ENCODE peak calls at places on chromosomes 16 and 17, in five cellular contexts. One of them, this sample, is unnamed.

GRCh38 chr16:55035956-55036355 is 105.3 kb downstream of the IRX5 start:
- DNase-seq in psoas muscle: no peak
- DNase-seq in pancreas: no peak
- DNase-seq in kidney epithelial cell: no peak
- DNase-seq in A549: no peak
- DNase-seq in this sample: no peak

GRCh38 chr17:7484964-7485377 is 805 bp downstream of the POLR2A start:
- DNase-seq in kidney epithelial cell: no peak
- DNase-seq in psoas muscle: no peak
- DNase-seq in pancreas: no peak
- DNase-seq in A549: no peak
- DNase-seq in this sample: no peak

GRCh38 chr17:52744179-52744578 is 585.7 kb upstream of the CA10 start:
- DNase-seq in kidney epithelial cell: no peak
- DNase-seq in psoas muscle: no peak
- DNase-seq in A549: no peak
- DNase-seq in pancreas: no peak
- DNase-seq in this sample: no peak

GRCh38 chr17:74012465-74012864 is 191.0 kb upstream of the RPL38 start:
- DNase-seq in pancreas: no peak
- DNase-seq in kidney epithelial cell: no peak
- DNase-seq in psoas muscle: no peak
- DNase-seq in A549: no peak
- DNase-seq in this sample: no peak

GRCh38 chr17:43813386-43813785 is 19.6 kb downstream of the MPP3 start:
- DNase-seq in A549: no peak
- DNase-seq in psoas muscle: no peak
- DNase-seq in kidney epithelial cell: no peak
- DNase-seq in pancreas: no peak
- DNase-seq in this sample: no peak

GRCh38 chr16:51982715-51983680 is 563.9 kb downstream of the TOX3 start:
- DNase-seq in A549: peak
- DNase-seq in pancreas: no peak
- DNase-seq in kidney epithelial cell: peak
- DNase-seq in psoas muscle: no peak
- DNase-seq in this sample: peak

GRCh38 chr16:58464916-58465731 is 34.8 kb upstream of the NDRG4 start:
- DNase-seq in pancreas: no peak
- DNase-seq in psoas muscle: no peak
- DNase-seq in kidney epithelial cell: no peak
- DNase-seq in A549: peak
- DNase-seq in this sample: no peak

GRCh38 chr16:63776437-63776836 is 1345.4 kb downstream of the CDH11 start:
- DNase-seq in A549: no peak
- DNase-seq in pancreas: no peak
- DNase-seq in psoas muscle: no peak
- DNase-seq in kidney epithelial cell: no peak
- DNase-seq in this sample: no peak

GRCh38 chr16:4373909-4374742 is 2.5 kb downstream of the VASN start:
- DNase-seq in A549: peak
- DNase-seq in pancreas: peak
- DNase-seq in psoas muscle: peak
- DNase-seq in kidney epithelial cell: no peak
- DNase-seq in this sample: no peak

GRCh38 chr16:71230122-71230845 is at the start of gene HYDIN:
- DNase-seq in pancreas: peak
- DNase-seq in psoas muscle: no peak
- DNase-seq in A549: peak
- DNase-seq in kidney epithelial cell: peak
- DNase-seq in this sample: peak

GRCh38 chr17:427327-427726 is 74.7 kb upstream of the RPH3AL start:
- DNase-seq in psoas muscle: no peak
- DNase-seq in kidney epithelial cell: no peak
- DNase-seq in pancreas: no peak
- DNase-seq in A549: no peak
- DNase-seq in this sample: no peak

GRCh38 chr16:19291459-19291858 is 5.9 kb downstream of the CLEC19A start:
- DNase-seq in psoas muscle: no peak
- DNase-seq in kidney epithelial cell: no peak
- DNase-seq in pancreas: no peak
- DNase-seq in A549: peak
- DNase-seq in this sample: no peak

GRCh38 chr16:19290860-19291259 is 5.3 kb downstream of the CLEC19A start:
- DNase-seq in kidney epithelial cell: no peak
- DNase-seq in psoas muscle: no peak
- DNase-seq in A549: no peak
- DNase-seq in pancreas: no peak
- DNase-seq in this sample: no peak

GRCh38 chr16:19292186-19292585 is 6.7 kb downstream of the CLEC19A start:
- DNase-seq in psoas muscle: no peak
- DNase-seq in kidney epithelial cell: no peak
- DNase-seq in pancreas: no peak
- DNase-seq in A549: no peak
- DNase-seq in this sample: no peak

GRCh38 chr16:19288872-19289799 is 3.6 kb downstream of the CLEC19A start:
- DNase-seq in psoas muscle: no peak
- DNase-seq in pancreas: no peak
- DNase-seq in kidney epithelial cell: no peak
- DNase-seq in A549: peak
- DNase-seq in this sample: no peak

DNA sequence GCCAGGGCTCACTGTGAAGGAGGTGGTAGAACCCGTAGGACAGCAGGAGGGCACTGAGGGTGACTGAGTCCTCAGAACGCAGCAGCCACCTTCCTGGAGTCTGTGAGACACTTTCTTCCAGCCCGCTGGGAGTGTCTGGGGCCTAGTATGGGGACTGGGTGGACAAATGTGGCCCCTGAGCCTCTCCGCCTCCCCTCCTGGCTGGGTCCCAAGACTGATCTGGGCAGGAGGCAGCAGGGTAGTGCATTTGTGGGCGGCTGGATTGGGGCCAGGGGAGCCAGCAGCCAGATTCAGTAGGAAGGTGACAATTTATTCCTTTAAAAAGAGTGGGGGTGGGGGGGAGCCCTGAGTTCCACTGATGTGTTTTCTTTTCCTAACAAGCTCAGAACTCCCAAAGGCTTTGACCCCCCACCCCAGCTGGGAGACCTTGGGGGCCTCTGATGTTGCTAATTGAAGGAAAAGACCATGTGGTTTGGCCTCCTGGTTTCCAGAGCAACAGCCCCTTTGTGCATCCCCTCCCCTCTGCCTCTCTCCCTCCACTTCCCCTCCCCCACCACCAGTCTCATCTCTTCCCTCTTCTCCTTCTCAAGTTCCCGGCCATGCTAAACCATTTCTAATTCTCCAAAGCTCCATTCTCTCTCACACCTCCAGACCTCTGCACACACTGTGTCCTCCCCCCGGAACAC is 4.4 kb downstream of the CLEC19A start:
- DNase-seq in kidney epithelial cell: no peak
- DNase-seq in psoas muscle: no peak
- DNase-seq in pancreas: peak
- DNase-seq in A549: no peak
- DNase-seq in this sample: no peak
- H3K4me3 ChIP-seq in kidney epithelial cell: no peak
- H3K4me3 ChIP-seq in psoas muscle: no peak
- H3K4me3 ChIP-seq in pancreas: no peak
- H3K4me3 ChIP-seq in A549: no peak
- H3K4me3 ChIP-seq in this sample: no peak

GRCh38 chr16:28933176-28933575 is 1.4 kb downstream of the CD19 start:
- DNase-seq in psoas muscle: no peak
- DNase-seq in pancreas: no peak
- DNase-seq in kidney epithelial cell: no peak
- DNase-seq in A549: no peak
- DNase-seq in this sample: no peak
- H3K4me3 ChIP-seq in psoas muscle: no peak
- H3K4me3 ChIP-seq in pancreas: no peak
- H3K4me3 ChIP-seq in kidney epithelial cell: no peak
- H3K4me3 ChIP-seq in A549: no peak
- H3K4me3 ChIP-seq in this sample: no peak

GRCh38 chr17:61221597-61222471 is 177.8 kb upstream of the TBX2 start:
- DNase-seq in kidney epithelial cell: no peak
- DNase-seq in psoas muscle: no peak
- DNase-seq in pancreas: no peak
- DNase-seq in A549: no peak
- DNase-seq in this sample: no peak
- H3K4me3 ChIP-seq in kidney epithelial cell: no peak
- H3K4me3 ChIP-seq in psoas muscle: no peak
- H3K4me3 ChIP-seq in pancreas: no peak
- H3K4me3 ChIP-seq in A549: no peak
- H3K4me3 ChIP-seq in this sample: no peak

GRCh38 chr17:57045868-57046671 is 39.0 kb upstream of the AKAP1 start:
- DNase-seq in psoas muscle: peak
- DNase-seq in kidney epithelial cell: no peak
- DNase-seq in A549: no peak
- DNase-seq in pancreas: peak
- DNase-seq in this sample: no peak
- H3K4me3 ChIP-seq in psoas muscle: peak
- H3K4me3 ChIP-seq in kidney epithelial cell: peak
- H3K4me3 ChIP-seq in A549: no peak
- H3K4me3 ChIP-seq in pancreas: peak
- H3K4me3 ChIP-seq in this sample: peak

GRCh38 chr16:31714899-31715504 is 158.6 kb upstream of the ZNF267 start:
- DNase-seq in kidney epithelial cell: no peak
- DNase-seq in pancreas: no peak
- DNase-seq in psoas muscle: no peak
- DNase-seq in A549: no peak
- DNase-seq in this sample: no peak
- H3K4me3 ChIP-seq in kidney epithelial cell: no peak
- H3K4me3 ChIP-seq in pancreas: no peak
- H3K4me3 ChIP-seq in psoas muscle: no peak
- H3K4me3 ChIP-seq in A549: no peak
- H3K4me3 ChIP-seq in this sample: no peak

GRCh38 chr17:2928294-2928890 is 132.2 kb downstream of the RAP1GAP2 start:
- DNase-seq in pancreas: peak
- DNase-seq in psoas muscle: no peak
- DNase-seq in kidney epithelial cell: no peak
- DNase-seq in A549: no peak
- DNase-seq in this sample: no peak

GRCh38 chr17:2925011-2925410 is 128.8 kb downstream of the RAP1GAP2 start:
- DNase-seq in A549: no peak
- DNase-seq in pancreas: no peak
- DNase-seq in psoas muscle: no peak
- DNase-seq in kidney epithelial cell: no peak
- DNase-seq in this sample: no peak

GRCh38 chr17:2921443-2921842 is 125.2 kb downstream of the RAP1GAP2 start:
- DNase-seq in kidney epithelial cell: no peak
- DNase-seq in pancreas: no peak
- DNase-seq in A549: no peak
- DNase-seq in psoas muscle: no peak
- DNase-seq in this sample: no peak

GRCh38 chr17:2926019-2926650 is 129.9 kb downstream of the RAP1GAP2 start:
- DNase-seq in pancreas: peak
- DNase-seq in psoas muscle: no peak
- DNase-seq in kidney epithelial cell: peak
- DNase-seq in A549: peak
- DNase-seq in this sample: no peak

GRCh38 chr17:2924211-2924610 is 128.0 kb downstream of the RAP1GAP2 start:
- DNase-seq in pancreas: no peak
- DNase-seq in A549: no peak
- DNase-seq in psoas muscle: no peak
- DNase-seq in kidney epithelial cell: no peak
- DNase-seq in this sample: no peak
- H3K4me3 ChIP-seq in pancreas: no peak
- H3K4me3 ChIP-seq in A549: no peak
- H3K4me3 ChIP-seq in psoas muscle: no peak
- H3K4me3 ChIP-seq in kidney epithelial cell: no peak
- H3K4me3 ChIP-seq in this sample: no peak

This sample was measured in epithelial cell of proximal tubule.